ENCODE peak calls at places on chromosomes 11 and 22, in seven cellular contexts. S, I, G, Q, D, A and H are unnamed samples.

GRCh38 chr11:118441770-118442169 is 5.5 kb downstream of the KMT2A start:
- DNase-seq in S (no peak), I (no peak), G (no peak), D (no peak), Q (no peak), A (no peak), H (no peak)

GRCh38 chr11:20601221-20601914 is 2.0 kb downstream of the SLC6A5 start:
- DNase-seq in Q (no peak), D (no peak), I (no peak), S (no peak), G (no peak), A (no peak), H (no peak)

GRCh38 chr11:128804481-128804880 is 62.6 kb downstream of the KCNJ1 start:
- DNase-seq in D (no peak), Q (no peak), I (no peak), A (no peak), G (no peak), S (no peak), H (no peak)

GRCh38 chr11:128179049-128179448 is 408.3 kb downstream of the ETS1 start:
- DNase-seq in G (no peak), S (no peak), A (no peak), D (no peak), I (peak), Q (no peak), H (peak)

GRCh38 chr11:48384670-48385069 is 18.4 kb upstream of the OR4C5 start:
- DNase-seq in G (no peak), A (no peak), Q (no peak), I (no peak), D (no peak), S (no peak), H (no peak)

GRCh38 chr11:122099345-122100045 is 16.5 kb downstream of the BLID start:
- DNase-seq in Q (no peak), G (no peak), I (no peak), D (no peak), A (no peak), S (no peak), H (no peak)

GRCh38 chr11:67648140-67648795 is 2.3 kb downstream of the ACY3 start:
- DNase-seq in D (no peak), S (no peak), Q (no peak), A (no peak), I (peak), G (no peak), H (peak)

GRCh38 chr11:73663604-73664495 is 17.5 kb downstream of the PLEKHB1 start:
- DNase-seq in Q (no peak), A (no peak), D (no peak), S (no peak), G (no peak), I (no peak), H (no peak)

GRCh38 chr22:19644314-19645223 is 69.7 kb upstream of the SEPTIN5 start:
- DNase-seq in I (no peak), S (no peak), Q (peak), A (no peak), D (peak), G (no peak), H (no peak)

GRCh38 chr11:134126197-134126822 is 57.4 kb downstream of the JAM3 start:
- DNase-seq in G (no peak), I (no peak), A (peak), Q (no peak), S (peak), D (peak), H (no peak)

GRCh38 chr11:28632338-28632737 is 524.1 kb downstream of the METTL15 start:
- DNase-seq in Q (no peak), A (peak), S (no peak), I (no peak), G (no peak), D (no peak), H (no peak)

GRCh38 chr11:2451336-2451735 is 6.5 kb downstream of the KCNQ1 start:
- DNase-seq in G (no peak), S (no peak), I (no peak), D (no peak), A (no peak), Q (no peak), H (no peak)

GRCh38 chr11:42521994-42522393 is 789.8 kb upstream of the API5 start:
- DNase-seq in I (no peak), A (peak), G (no peak), S (no peak), D (no peak), Q (no peak), H (no peak)

GRCh38 chr22:43435851-43436535 is 24.2 kb downstream of the MPPED1 start:
- DNase-seq in Q (no peak), A (no peak), S (no peak), I (no peak), G (peak), D (no peak), H (peak)

GRCh38 chr11:14189874-14190273 is 169.1 kb downstream of the RRAS2 start:
- DNase-seq in Q (peak), I (no peak), A (no peak), S (no peak), G (peak), D (peak), H (no peak)

GRCh38 chr11:115924744-115925567 is 420.7 kb upstream of the CADM1 start:
- DNase-seq in S (no peak), A (no peak), G (no peak), D (no peak), I (no peak), Q (no peak), H (no peak)

GRCh38 chr22:44887941-44888366 is 121.9 kb downstream of the PHF21B start:
- DNase-seq in G (no peak), A (no peak), D (no peak), I (no peak), S (no peak), Q (no peak), H (no peak)

GRCh38 chr11:9573775-9574555 is 495 bp downstream of the WEE1 start:
- DNase-seq in A (no peak), I (no peak), D (no peak), G (no peak), Q (no peak), S (no peak), H (no peak)

GRCh38 chr22:49676783-49677494 is 150.7 kb downstream of the BRD1 start:
- DNase-seq in Q (no peak), A (no peak), S (no peak), G (no peak), D (no peak), I (no peak), H (no peak)

GRCh38 chr11:43212279-43212678 is 99.5 kb upstream of the API5 start:
- DNase-seq in I (no peak), S (no peak), D (no peak), A (no peak), Q (no peak), G (no peak), H (no peak)

GRCh38 chr11:8084352-8084751 is 3.3 kb downstream of the TUB start:
- DNase-seq in I (no peak), S (no peak), Q (no peak), D (no peak), A (no peak), G (no peak), H (no peak)

GRCh38 chr11:45653277-45653676 is 12.1 kb downstream of the CHST1 start:
- DNase-seq in I (no peak), D (no peak), Q (no peak), A (no peak), S (no peak), G (no peak), H (no peak)

GRCh38 chr11:2525166-2525861 is 80.5 kb downstream of the KCNQ1 start:
- DNase-seq in A (no peak), Q (no peak), D (peak), G (peak), I (no peak), S (no peak), H (peak)

GRCh38 chr11:95042906-95043305 is 6.3 kb upstream of the KDM4F start:
- DNase-seq in D (no peak), I (no peak), S (no peak), A (no peak), G (no peak), Q (no peak), H (no peak)

GRCh38 chr11:89176938-89177337 is 737 bp upstream of the TYR start:
- DNase-seq in Q (no peak), A (no peak), S (no peak), D (no peak), I (no peak), G (no peak), H (no peak)

GRCh38 chr11:8839957-8840945 is 70.7 kb upstream of the AKIP1 start:
- DNase-seq in A (peak), D (no peak), I (no peak), Q (no peak), G (no peak), S (no peak), H (no peak)

GRCh38 chr11:102850973-102851745 is 7.8 kb upstream of the MMP3 start:
- DNase-seq in Q (no peak), I (no peak), D (no peak), A (peak), G (no peak), S (peak), H (no peak)

GRCh38 chr11:1410366-1411291 is 20.9 kb downstream of the BRSK2 start:
- DNase-seq in I (no peak), G (no peak), A (no peak), S (no peak), D (no peak), Q (no peak), H (peak)

GRCh38 chr11:35516361-35516760 is 9.1 kb downstream of the PAMR1 start:
- DNase-seq in Q (no peak), D (no peak), S (no peak), A (no peak), I (no peak), G (no peak), H (no peak)

GRCh38 chr11:110891411-110891810 is 179.2 kb upstream of the ARHGAP20 start:
- DNase-seq in S (peak), D (no peak), Q (no peak), A (no peak), G (no peak), I (no peak), H (no peak)

GRCh38 chr11:20036625-20037335 is 123.5 kb downstream of the DBX1 start:
- DNase-seq in D (no peak), A (no peak), S (no peak), G (no peak), I (no peak), Q (no peak), H (no peak)

GRCh38 chr11:110621826-110622225 is 90.4 kb downstream of the ARHGAP20 start:
- DNase-seq in I (no peak), D (no peak), A (no peak), S (no peak), G (no peak), Q (no peak), H (no peak)

GRCh38 chr11:13667245-13667644 is 1.2 kb upstream of the FAR1 start:
- DNase-seq in A (no peak), G (no peak), S (no peak), D (no peak), I (no peak), Q (no peak), H (no peak)